ENCODE peak calls at places on chromosomes 12 and 14, in five cellular contexts. V is spleen, T is Peyer's patch, N is adrenal gland, S is GM12878. U is an unnamed sample. For H3K36me3 and H3K4me1, the result is how much of the 10 kb centered on the place peaks cover.

GRCh38 chr14:102363182-102363952 is 626 bp downstream of the TECPR2 start:
- DNase-seq in V (no peak), T (no peak), N (peak), S (no peak), U (no peak)

GRCh38 chr12:7588703-7589329 is 76.9 kb downstream of the APOBEC1 start:
- DNase-seq in V (no peak), T (no peak), N (peak), S (peak), U (peak)

GRCh38 chr14:85702937-85703336 is 173.0 kb downstream of the FLRT2 start:
- DNase-seq in V (no peak), T (no peak), N (no peak), S (no peak), U (no peak)

GRCh38 chr12:27542628-27543027 is 18.6 kb downstream of the PPFIBP1 start:
- DNase-seq in V (no peak), T (no peak), N (no peak), S (no peak), U (no peak)

GRCh38 chr12:125824276-125824675 is 759.0 kb downstream of the AACS start:
- DNase-seq in V (no peak), T (no peak), N (no peak), S (no peak), U (no peak)

GRCh38 chr14:95993768-95994592 is 45.2 kb upstream of the C14orf132 start:
- DNase-seq in V (no peak), T (no peak), N (no peak), S (peak), U (peak)

GRCh38 chr12:86233126-86233525 is 23.1 kb downstream of the MGAT4C start:
- DNase-seq in V (no peak), T (no peak), N (no peak), S (no peak), U (no peak)

GRCh38 chr14:70425349-70425748 is 8.5 kb upstream of the SYNJ2BP start:
- DNase-seq in V (no peak), T (no peak), N (no peak), S (no peak), U (peak)

GRCh38 chr14:51401272-51401671 is 161.2 kb downstream of the TMX1 start:
- DNase-seq in V (no peak), T (no peak), N (no peak), S (no peak), U (no peak)

GRCh38 chr14:34580381-34580780 is 40.9 kb upstream of the EAPP start:
- DNase-seq in V (peak), T (no peak), N (peak), S (no peak), U (no peak)
- H3K36me3 ChIP-seq in V (half or more), T (half or more), N (half or more), S (under half), U (under half)

DNA sequence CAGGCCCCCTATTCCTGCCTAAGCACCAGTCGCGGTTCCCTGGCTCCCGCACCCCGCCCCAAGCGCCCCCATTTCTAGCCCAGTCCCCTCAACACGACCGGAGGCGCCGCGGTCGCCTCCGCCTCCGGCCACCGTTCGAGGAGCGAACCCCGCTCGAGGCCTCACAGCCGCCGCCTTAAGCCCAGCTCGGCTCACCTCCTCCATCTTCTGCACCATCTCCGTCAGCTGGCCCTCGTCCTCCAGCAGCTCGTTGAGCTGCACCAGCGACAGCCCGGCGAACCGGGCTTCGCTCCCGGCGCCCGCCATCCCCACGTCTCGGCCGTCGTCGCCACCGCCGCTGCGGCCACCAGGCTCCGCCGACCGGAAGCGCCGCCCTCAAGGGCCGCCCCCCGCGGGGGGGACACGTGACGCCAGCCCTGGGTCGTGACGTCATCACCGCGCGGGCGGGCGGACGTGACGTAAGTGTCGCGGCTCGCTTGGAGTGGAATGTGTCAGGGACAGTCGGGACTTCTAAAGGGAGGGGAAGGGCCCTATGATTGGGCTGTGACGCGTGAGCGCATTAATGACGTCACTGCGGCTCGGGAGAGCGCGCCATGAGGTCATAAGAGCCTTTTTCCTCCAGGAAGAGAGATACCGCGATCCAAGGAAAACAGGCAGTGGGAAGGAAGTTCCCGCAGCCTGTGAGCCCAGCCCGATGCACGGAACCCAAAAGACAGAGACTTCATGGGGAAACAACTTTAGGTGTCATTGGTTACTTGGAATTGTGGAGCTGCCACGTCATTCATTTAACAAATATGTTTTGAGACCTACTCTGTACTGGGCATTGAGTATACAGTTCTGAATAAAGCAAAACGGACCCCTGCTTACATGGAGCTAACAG is at the start of gene VPS37B:
- DNase-seq in V (peak), T (peak), N (peak), S (no peak), U (peak)
- TF ChIP-seq POLR2A in V (peak), T (peak), N (peak), S (peak), U (peak)

DNA sequence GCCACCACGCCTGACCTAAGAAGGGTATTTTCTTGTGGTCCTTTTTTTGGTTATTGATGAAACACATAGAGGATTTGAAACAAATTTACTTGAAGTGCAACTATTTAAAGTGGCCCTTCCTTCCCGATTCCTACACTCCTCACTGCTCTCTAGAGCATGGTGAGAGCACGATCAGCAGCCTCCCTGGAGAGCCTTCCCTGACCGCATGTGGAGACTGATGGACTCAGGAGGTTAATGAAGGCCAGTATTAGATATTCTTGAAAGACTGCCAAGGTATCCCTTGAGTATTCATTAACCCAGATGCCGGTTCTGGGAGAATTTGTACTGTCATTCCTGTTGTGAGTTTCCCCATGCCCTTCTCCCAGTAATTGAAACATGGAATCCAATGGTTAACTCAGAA is 102.8 kb upstream of the FGD4 start:
- DNase-seq in V (no peak), T (no peak), N (no peak), S (no peak), U (peak)
- H3K4me1 ChIP-seq in V (under half), T (under half), N (under half), S (under half), U (under half)

GRCh38 chr12:98127336-98127679 is 388.1 kb upstream of the TMPO start:
- DNase-seq in V (no peak), T (no peak), N (no peak), S (no peak), U (no peak)
- H3K36me3 ChIP-seq in V (under half), T (under half), N (under half), S (under half), U (under half)